ENCODE peak calls at places on chromosomes 5 and 9, in ten cellular contexts. P, W, J, U, I, Q, Z, X, A and Y are unnamed samples.

GRCh38 chr9:120183615-120184014 is 396.4 kb downstream of the CDK5RAP2 start:
- DNase-seq in P (no peak), W (no peak), J (no peak), U (no peak), I (no peak), Q (no peak), Z (no peak), X (no peak), A (no peak), Y (no peak)

GRCh38 chr5:132947661-132948060 is 15.8 kb downstream of the AFF4 start:
- DNase-seq in P (no peak), W (peak), J (no peak), U (peak), I (no peak), Q (no peak), Z (peak), X (peak), A (no peak), Y (no peak)

GRCh38 chr9:97555164-97555563 is 53.7 kb downstream of the TMOD1 start:
- DNase-seq in P (no peak), W (no peak), J (no peak), U (no peak), I (no peak), Q (peak), Z (no peak), X (peak), A (no peak), Y (no peak)

GRCh38 chr5:145479271-145479670 is 355.9 kb downstream of the PRELID2 start:
- DNase-seq in P (no peak), W (no peak), J (peak), U (peak), I (no peak), Q (no peak), Z (no peak), X (no peak), A (no peak), Y (no peak)

GRCh38 chr9:81826541-81826906 is 101.7 kb upstream of the SPATA31D4 start:
- DNase-seq in P (no peak), W (no peak), J (no peak), U (no peak), I (no peak), Q (peak), Z (no peak), X (no peak), A (peak), Y (no peak)

GRCh38 chr9:131017067-131017466 is 8.1 kb downstream of the LAMC3 start:
- DNase-seq in P (no peak), W (no peak), J (no peak), U (peak), I (no peak), Q (peak), Z (no peak), X (no peak), A (peak), Y (no peak)

GRCh38 chr9:4214506-4214905 is 85.4 kb downstream of the GLIS3 start:
- DNase-seq in P (no peak), W (no peak), J (no peak), U (no peak), I (no peak), Q (no peak), Z (no peak), X (no peak), A (no peak), Y (no peak)

GRCh38 chr9:29160763-29161353 is 1587.6 kb upstream of the C9orf72 start:
- DNase-seq in P (no peak), W (no peak), J (no peak), U (no peak), I (no peak), Q (no peak), Z (no peak), X (no peak), A (no peak), Y (no peak)

GRCh38 chr9:12604154-12604825 is 88.9 kb upstream of the TYRP1 start:
- DNase-seq in P (no peak), W (no peak), J (peak), U (peak), I (no peak), Q (no peak), Z (no peak), X (no peak), A (peak), Y (no peak)

GRCh38 chr5:141565826-141566575 is 52.8 kb downstream of the DIAPH1 start:
- DNase-seq in P (no peak), W (no peak), J (no peak), U (no peak), I (no peak), Q (no peak), Z (no peak), X (no peak), A (no peak), Y (no peak)

GRCh38 chr5:149337746-149338145 is 7.6 kb upstream of the GRPEL2 start:
- DNase-seq in P (no peak), W (no peak), J (no peak), U (no peak), I (no peak), Q (no peak), Z (no peak), X (no peak), A (no peak), Y (no peak)

GRCh38 chr9:3692606-3693005 is 166.8 kb upstream of the RFX3 start:
- DNase-seq in P (no peak), W (no peak), J (no peak), U (no peak), I (no peak), Q (no peak), Z (no peak), X (no peak), A (no peak), Y (no peak)

GRCh38 chr9:74960548-74960947 is 7.8 kb upstream of the C9orf40 start:
- DNase-seq in P (no peak), W (peak), J (peak), U (peak), I (no peak), Q (no peak), Z (peak), X (peak), A (peak), Y (no peak)

GRCh38 chr5:79878721-79879336 is 112.2 kb downstream of the MTX3 start:
- DNase-seq in P (peak), W (peak), J (no peak), U (peak), I (no peak), Q (no peak), Z (no peak), X (no peak), A (no peak), Y (peak)

GRCh38 chr5:108212775-108213346 is 169.0 kb downstream of the FBXL17 start:
- DNase-seq in P (no peak), W (peak), J (peak), U (peak), I (no peak), Q (no peak), Z (peak), X (no peak), A (peak), Y (peak)

GRCh38 chr5:98846526-98846925 is 73.1 kb downstream of the RGMB start:
- DNase-seq in P (no peak), W (no peak), J (no peak), U (no peak), I (no peak), Q (no peak), Z (no peak), X (no peak), A (no peak), Y (no peak)

GRCh38 chr9:135326141-135326540 is 153.4 kb upstream of the PPP1R26 start:
- DNase-seq in P (no peak), W (no peak), J (no peak), U (no peak), I (no peak), Q (no peak), Z (no peak), X (no peak), A (no peak), Y (no peak)

GRCh38 chr5:151048526-151048925 is 28.1 kb downstream of the GPX3 start:
- DNase-seq in P (no peak), W (no peak), J (no peak), U (peak), I (peak), Q (peak), Z (no peak), X (no peak), A (no peak), Y (no peak)

GRCh38 chr5:6780802-6781391 is 67.7 kb downstream of the TENT4A start:
- DNase-seq in P (peak), W (peak), J (no peak), U (no peak), I (no peak), Q (no peak), Z (no peak), X (peak), A (no peak), Y (peak)

GRCh38 chr5:151825445-151825844 is 53.7 kb downstream of the G3BP1 start:
- DNase-seq in P (peak), W (peak), J (peak), U (peak), I (no peak), Q (peak), Z (peak), X (peak), A (peak), Y (peak)

GRCh38 chr5:43063731-43064171 is 23.6 kb upstream of the ANXA2R start:
- DNase-seq in P (no peak), W (no peak), J (peak), U (no peak), I (peak), Q (no peak), Z (no peak), X (no peak), A (peak), Y (no peak)

GRCh38 chr9:135394131-135394530 is 85.5 kb upstream of the PPP1R26 start:
- DNase-seq in P (no peak), W (no peak), J (no peak), U (no peak), I (no peak), Q (no peak), Z (no peak), X (no peak), A (no peak), Y (no peak)

GRCh38 chr5:65721050-65721774 is 697 bp downstream of the SGTB start:
- DNase-seq in P (no peak), W (peak), J (peak), U (peak), I (peak), Q (peak), Z (peak), X (peak), A (peak), Y (no peak)

GRCh38 chr5:24773241-24773640 is 128.5 kb upstream of the CDH10 start:
- DNase-seq in P (no peak), W (no peak), J (no peak), U (peak), I (no peak), Q (no peak), Z (no peak), X (no peak), A (no peak), Y (no peak)

GRCh38 chr9:129030191-129030590 is 2.1 kb upstream of the SH3GLB2 start:
- DNase-seq in P (no peak), W (no peak), J (no peak), U (no peak), I (no peak), Q (no peak), Z (no peak), X (no peak), A (no peak), Y (no peak)
- H3K27ac ChIP-seq in P (no peak), W (no peak), J (no peak), U (no peak), I (no peak), Q (no peak), Z (no peak), X (no peak), A (no peak), Y (no peak)

GRCh38 chr5:57693488-57694305 is 211.1 kb upstream of the ACTBL2 start:
- DNase-seq in P (no peak), W (no peak), J (no peak), U (peak), I (no peak), Q (no peak), Z (no peak), X (no peak), A (no peak), Y (no peak)
- H3K27ac ChIP-seq in P (no peak), W (peak), J (peak), U (peak), I (peak), Q (peak), Z (no peak), X (no peak), A (peak), Y (no peak)

DNA sequence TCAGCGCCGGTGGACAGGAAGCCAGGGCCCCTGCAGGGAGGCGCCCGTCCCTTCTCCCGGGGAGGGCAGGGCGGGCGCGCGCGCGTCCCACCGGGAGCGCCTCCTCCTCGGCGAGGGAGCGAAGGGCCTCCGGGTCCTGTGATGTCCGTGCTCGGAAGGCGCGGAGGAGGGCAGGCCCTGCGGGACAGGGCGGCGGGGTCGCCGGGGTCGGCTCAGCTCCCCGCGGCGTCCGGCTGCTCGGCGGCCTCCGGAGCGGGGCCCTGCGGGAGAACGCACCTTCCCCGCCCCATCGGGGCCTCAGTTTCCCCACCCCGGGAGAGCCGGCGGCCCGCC is 328 bp downstream of the EXD3 start:
- DNase-seq in P (no peak), W (no peak), J (no peak), U (peak), I (peak), Q (peak), Z (no peak), X (peak), A (peak), Y (no peak)
- H3K27ac ChIP-seq in P (no peak), W (peak), J (peak), U (no peak), I (peak), Q (peak), Z (no peak), X (peak), A (peak), Y (no peak)

GRCh38 chr5:111734013-111734412 is 23.0 kb downstream of the NREP start:
- DNase-seq in P (peak), W (no peak), J (peak), U (peak), I (no peak), Q (no peak), Z (no peak), X (no peak), A (no peak), Y (no peak)
- H3K27ac ChIP-seq in P (no peak), W (peak), J (peak), U (no peak), I (no peak), Q (peak), Z (peak), X (no peak), A (peak), Y (no peak)

DNA sequence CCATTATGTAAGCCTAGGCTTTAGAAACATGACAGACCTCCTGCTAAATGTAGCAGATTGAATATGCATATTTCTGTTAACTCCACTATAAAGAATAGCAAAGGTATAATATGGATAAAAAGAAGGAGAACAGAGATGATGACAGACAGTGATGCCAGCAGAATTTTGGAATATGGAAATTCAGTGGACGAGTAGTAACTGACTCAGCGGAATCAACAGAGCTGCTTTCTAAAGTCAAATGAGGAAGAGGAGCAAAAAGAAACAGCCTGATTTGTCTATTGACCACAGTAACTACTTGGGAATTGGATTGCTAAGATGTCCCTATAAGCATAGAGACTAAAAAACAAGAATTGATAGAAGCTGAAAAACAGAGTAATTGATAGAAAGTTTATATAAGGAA is 8.0 kb downstream of the GPR21 start:
- DNase-seq in P (no peak), W (no peak), J (no peak), U (no peak), I (no peak), Q (no peak), Z (no peak), X (no peak), A (no peak), Y (no peak)
- H3K27ac ChIP-seq in P (no peak), W (no peak), J (no peak), U (no peak), I (no peak), Q (no peak), Z (no peak), X (no peak), A (no peak), Y (no peak)

DNA sequence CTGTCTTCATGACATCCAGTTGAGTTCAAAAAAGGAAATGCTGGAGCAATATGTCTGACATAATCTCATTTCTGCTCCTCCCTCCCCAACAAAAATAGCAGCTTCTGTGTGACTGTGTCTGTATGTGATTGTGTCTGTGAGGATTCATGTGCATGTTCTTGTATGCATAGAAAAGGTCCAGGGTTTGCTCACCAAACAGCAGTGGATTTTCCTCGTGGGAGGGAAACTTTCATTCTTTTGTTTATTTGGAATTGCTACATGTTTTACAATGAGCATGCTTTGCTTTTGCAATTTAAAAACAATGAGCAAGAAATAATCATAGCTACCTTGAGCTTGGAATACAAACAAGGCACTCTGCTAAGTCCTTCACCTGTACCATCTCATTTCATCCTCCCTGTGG is 15.0 kb downstream of the ADAM19 start:
- DNase-seq in P (no peak), W (no peak), J (no peak), U (no peak), I (no peak), Q (no peak), Z (no peak), X (no peak), A (no peak), Y (no peak)
- H3K27ac ChIP-seq in P (no peak), W (no peak), J (no peak), U (no peak), I (no peak), Q (peak), Z (peak), X (no peak), A (no peak), Y (no peak)